ENCODE peak calls at places on chromosomes 12 and 14, in ten cellular contexts. One of them, this sample, is unnamed.

GRCh38 chr14:88256997-88257755 is 65.9 kb downstream of the KCNK10 start:
- DNase-seq in mesothelial cell of epicardium: no peak
- DNase-seq in mammary epithelial cell: no peak
- DNase-seq in heart left ventricle: no peak
- DNase-seq in thyroid gland: no peak
- DNase-seq in lower lobe of right lung: no peak
- DNase-seq in lower leg skin: no peak
- DNase-seq in GM13977: no peak
- DNase-seq in AG09309: no peak
- DNase-seq in astrocyte of the spinal cord: no peak
- DNase-seq in this sample: no peak

GRCh38 chr12:110314308-110314707 is 33.3 kb downstream of the ATP2A2 start:
- DNase-seq in mesothelial cell of epicardium: no peak
- DNase-seq in mammary epithelial cell: peak
- DNase-seq in heart left ventricle: no peak
- DNase-seq in thyroid gland: no peak
- DNase-seq in lower lobe of right lung: no peak
- DNase-seq in lower leg skin: no peak
- DNase-seq in GM13977: peak
- DNase-seq in AG09309: peak
- DNase-seq in astrocyte of the spinal cord: peak
- DNase-seq in this sample: peak

GRCh38 chr14:32017587-32017986 is 59.5 kb upstream of the ARHGAP5 start:
- DNase-seq in mesothelial cell of epicardium: no peak
- DNase-seq in mammary epithelial cell: no peak
- DNase-seq in heart left ventricle: no peak
- DNase-seq in thyroid gland: no peak
- DNase-seq in lower lobe of right lung: no peak
- DNase-seq in lower leg skin: no peak
- DNase-seq in GM13977: no peak
- DNase-seq in AG09309: no peak
- DNase-seq in astrocyte of the spinal cord: no peak
- DNase-seq in this sample: no peak

GRCh38 chr14:99241314-99242035 is 30.5 kb downstream of the BCL11B start:
- DNase-seq in mesothelial cell of epicardium: no peak
- DNase-seq in mammary epithelial cell: no peak
- DNase-seq in heart left ventricle: no peak
- DNase-seq in thyroid gland: peak
- DNase-seq in lower lobe of right lung: no peak
- DNase-seq in lower leg skin: no peak
- DNase-seq in GM13977: no peak
- DNase-seq in AG09309: no peak
- DNase-seq in astrocyte of the spinal cord: no peak
- DNase-seq in this sample: no peak

GRCh38 chr12:49983892-49984291 is 11.1 kb downstream of the AQP6 start:
- DNase-seq in mesothelial cell of epicardium: no peak
- DNase-seq in mammary epithelial cell: peak
- DNase-seq in heart left ventricle: no peak
- DNase-seq in thyroid gland: no peak
- DNase-seq in lower lobe of right lung: no peak
- DNase-seq in lower leg skin: peak
- DNase-seq in GM13977: no peak
- DNase-seq in AG09309: peak
- DNase-seq in astrocyte of the spinal cord: peak
- DNase-seq in this sample: peak

GRCh38 chr12:49627752-49628360 is 4.5 kb downstream of the PRPF40B start:
- DNase-seq in mesothelial cell of epicardium: no peak
- DNase-seq in mammary epithelial cell: peak
- DNase-seq in heart left ventricle: no peak
- DNase-seq in thyroid gland: no peak
- DNase-seq in lower lobe of right lung: no peak
- DNase-seq in lower leg skin: no peak
- DNase-seq in GM13977: no peak
- DNase-seq in AG09309: no peak
- DNase-seq in astrocyte of the spinal cord: peak
- DNase-seq in this sample: peak

GRCh38 chr14:35578135-35578534 is 44.2 kb downstream of the INSM2 start:
- DNase-seq in mesothelial cell of epicardium: no peak
- DNase-seq in mammary epithelial cell: no peak
- DNase-seq in heart left ventricle: no peak
- DNase-seq in thyroid gland: no peak
- DNase-seq in lower lobe of right lung: no peak
- DNase-seq in lower leg skin: no peak
- DNase-seq in GM13977: no peak
- DNase-seq in AG09309: no peak
- DNase-seq in astrocyte of the spinal cord: no peak
- DNase-seq in this sample: no peak

GRCh38 chr14:28754209-28754985 is 12.2 kb upstream of the FOXG1 start:
- DNase-seq in mesothelial cell of epicardium: no peak
- DNase-seq in mammary epithelial cell: peak
- DNase-seq in heart left ventricle: no peak
- DNase-seq in thyroid gland: peak
- DNase-seq in lower lobe of right lung: no peak
- DNase-seq in lower leg skin: no peak
- DNase-seq in GM13977: peak
- DNase-seq in AG09309: no peak
- DNase-seq in astrocyte of the spinal cord: peak
- DNase-seq in this sample: peak

GRCh38 chr12:104482748-104483147 is 26.0 kb downstream of the CHST11 start:
- DNase-seq in mesothelial cell of epicardium: no peak
- DNase-seq in mammary epithelial cell: no peak
- DNase-seq in heart left ventricle: no peak
- DNase-seq in thyroid gland: no peak
- DNase-seq in lower lobe of right lung: no peak
- DNase-seq in lower leg skin: no peak
- DNase-seq in GM13977: no peak
- DNase-seq in AG09309: no peak
- DNase-seq in astrocyte of the spinal cord: no peak
- DNase-seq in this sample: no peak

GRCh38 chr12:95326450-95326849 is 108.8 kb downstream of the VEZT start:
- DNase-seq in mesothelial cell of epicardium: no peak
- DNase-seq in mammary epithelial cell: no peak
- DNase-seq in heart left ventricle: no peak
- DNase-seq in thyroid gland: no peak
- DNase-seq in lower lobe of right lung: no peak
- DNase-seq in lower leg skin: no peak
- DNase-seq in GM13977: no peak
- DNase-seq in AG09309: no peak
- DNase-seq in astrocyte of the spinal cord: no peak
- DNase-seq in this sample: no peak

GRCh38 chr12:130830246-130830551 is 8.9 kb downstream of the STX2 start:
- DNase-seq in mesothelial cell of epicardium: no peak
- DNase-seq in mammary epithelial cell: no peak
- DNase-seq in heart left ventricle: no peak
- DNase-seq in thyroid gland: no peak
- DNase-seq in lower lobe of right lung: no peak
- DNase-seq in lower leg skin: peak
- DNase-seq in GM13977: no peak
- DNase-seq in AG09309: no peak
- DNase-seq in astrocyte of the spinal cord: no peak
- DNase-seq in this sample: no peak

GRCh38 chr12:110501378-110501721 is 561 bp downstream of the VPS29 start:
- DNase-seq in mesothelial cell of epicardium: no peak
- DNase-seq in mammary epithelial cell: peak
- DNase-seq in heart left ventricle: no peak
- DNase-seq in thyroid gland: peak
- DNase-seq in lower lobe of right lung: no peak
- DNase-seq in lower leg skin: peak
- DNase-seq in GM13977: peak
- DNase-seq in AG09309: peak
- DNase-seq in astrocyte of the spinal cord: peak
- DNase-seq in this sample: peak

GRCh38 chr14:35078082-35078481 is 32.0 kb downstream of the FAM177A1 start:
- DNase-seq in mesothelial cell of epicardium: no peak
- DNase-seq in mammary epithelial cell: no peak
- DNase-seq in heart left ventricle: no peak
- DNase-seq in thyroid gland: no peak
- DNase-seq in lower lobe of right lung: no peak
- DNase-seq in lower leg skin: no peak
- DNase-seq in GM13977: no peak
- DNase-seq in AG09309: no peak
- DNase-seq in astrocyte of the spinal cord: no peak
- DNase-seq in this sample: no peak

GRCh38 chr14:64960762-64961276 is 11.3 kb downstream of the RAB15 start:
- DNase-seq in mesothelial cell of epicardium: no peak
- DNase-seq in mammary epithelial cell: no peak
- DNase-seq in heart left ventricle: no peak
- DNase-seq in thyroid gland: peak
- DNase-seq in lower lobe of right lung: no peak
- DNase-seq in lower leg skin: no peak
- DNase-seq in GM13977: no peak
- DNase-seq in AG09309: no peak
- DNase-seq in astrocyte of the spinal cord: no peak
- DNase-seq in this sample: no peak

GRCh38 chr14:22650960-22651521 is 6.9 kb upstream of the OR6J1 start:
- DNase-seq in mesothelial cell of epicardium: no peak
- DNase-seq in mammary epithelial cell: peak
- DNase-seq in heart left ventricle: no peak
- DNase-seq in thyroid gland: no peak
- DNase-seq in lower lobe of right lung: no peak
- DNase-seq in lower leg skin: no peak
- DNase-seq in GM13977: no peak
- DNase-seq in AG09309: no peak
- DNase-seq in astrocyte of the spinal cord: peak
- DNase-seq in this sample: no peak

GRCh38 chr12:25269701-25270100 is 19.0 kb upstream of the KRAS start:
- DNase-seq in mesothelial cell of epicardium: no peak
- DNase-seq in mammary epithelial cell: no peak
- DNase-seq in heart left ventricle: no peak
- DNase-seq in thyroid gland: no peak
- DNase-seq in lower lobe of right lung: no peak
- DNase-seq in lower leg skin: no peak
- DNase-seq in GM13977: no peak
- DNase-seq in AG09309: no peak
- DNase-seq in astrocyte of the spinal cord: no peak
- DNase-seq in this sample: no peak
- TF ChIP-seq CTCF in mesothelial cell of epicardium: no peak
- TF ChIP-seq CTCF in mammary epithelial cell: no peak
- TF ChIP-seq CTCF in heart left ventricle: no peak
- TF ChIP-seq CTCF in thyroid gland: no peak
- TF ChIP-seq CTCF in lower lobe of right lung: no peak
- TF ChIP-seq CTCF in lower leg skin: no peak
- TF ChIP-seq CTCF in GM13977: no peak
- TF ChIP-seq CTCF in AG09309: no peak
- TF ChIP-seq CTCF in astrocyte of the spinal cord: no peak
- TF ChIP-seq CTCF in this sample: no peak

GRCh38 chr12:129063600-129063999 is 210.3 kb downstream of the GLT1D1 start:
- DNase-seq in mesothelial cell of epicardium: no peak
- DNase-seq in mammary epithelial cell: no peak
- DNase-seq in heart left ventricle: no peak
- DNase-seq in thyroid gland: no peak
- DNase-seq in lower lobe of right lung: no peak
- DNase-seq in lower leg skin: peak
- DNase-seq in GM13977: no peak
- DNase-seq in AG09309: no peak
- DNase-seq in astrocyte of the spinal cord: no peak
- DNase-seq in this sample: no peak

GRCh38 chr12:129069886-129070285 is 216.6 kb downstream of the GLT1D1 start:
- DNase-seq in mesothelial cell of epicardium: no peak
- DNase-seq in mammary epithelial cell: no peak
- DNase-seq in heart left ventricle: no peak
- DNase-seq in thyroid gland: no peak
- DNase-seq in lower lobe of right lung: no peak
- DNase-seq in lower leg skin: peak
- DNase-seq in GM13977: no peak
- DNase-seq in AG09309: no peak
- DNase-seq in astrocyte of the spinal cord: no peak
- DNase-seq in this sample: no peak

GRCh38 chr12:129073157-129073915 is 220.1 kb downstream of the GLT1D1 start:
- DNase-seq in mesothelial cell of epicardium: no peak
- DNase-seq in mammary epithelial cell: no peak
- DNase-seq in heart left ventricle: no peak
- DNase-seq in thyroid gland: peak
- DNase-seq in lower lobe of right lung: no peak
- DNase-seq in lower leg skin: no peak
- DNase-seq in GM13977: no peak
- DNase-seq in AG09309: no peak
- DNase-seq in astrocyte of the spinal cord: no peak
- DNase-seq in this sample: no peak

GRCh38 chr12:129064201-129064881 is 211.1 kb downstream of the GLT1D1 start:
- DNase-seq in mesothelial cell of epicardium: no peak
- DNase-seq in mammary epithelial cell: no peak
- DNase-seq in heart left ventricle: no peak
- DNase-seq in thyroid gland: no peak
- DNase-seq in lower lobe of right lung: no peak
- DNase-seq in lower leg skin: peak
- DNase-seq in GM13977: no peak
- DNase-seq in AG09309: no peak
- DNase-seq in astrocyte of the spinal cord: no peak
- DNase-seq in this sample: no peak

DNA sequence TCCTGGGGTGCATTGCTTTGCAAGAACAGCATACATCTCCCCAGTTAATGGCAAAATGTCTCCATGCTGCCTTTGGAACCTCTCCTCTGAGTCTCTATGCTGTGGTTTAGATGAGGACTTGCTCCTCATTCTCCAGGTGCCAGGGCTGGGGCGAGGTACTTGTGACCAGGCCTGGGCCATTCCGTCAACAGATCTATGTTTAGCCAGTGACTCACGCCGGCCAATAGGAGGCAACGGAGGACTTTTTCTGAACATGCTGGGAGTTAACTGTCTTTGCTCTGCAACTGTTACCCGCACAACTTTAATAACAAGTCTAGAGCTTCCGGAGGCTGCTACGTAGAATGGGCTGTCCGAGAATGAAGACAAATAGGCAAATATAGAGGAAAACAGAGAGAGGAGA is 214.2 kb downstream of the GLT1D1 start:
- DNase-seq in mesothelial cell of epicardium: no peak
- DNase-seq in mammary epithelial cell: no peak
- DNase-seq in heart left ventricle: no peak
- DNase-seq in thyroid gland: no peak
- DNase-seq in lower lobe of right lung: no peak
- DNase-seq in lower leg skin: no peak
- DNase-seq in GM13977: no peak
- DNase-seq in AG09309: no peak
- DNase-seq in astrocyte of the spinal cord: no peak
- DNase-seq in this sample: no peak
- TF ChIP-seq CTCF in mesothelial cell of epicardium: no peak
- TF ChIP-seq CTCF in mammary epithelial cell: no peak
- TF ChIP-seq CTCF in heart left ventricle: no peak
- TF ChIP-seq CTCF in thyroid gland: no peak
- TF ChIP-seq CTCF in lower lobe of right lung: no peak
- TF ChIP-seq CTCF in lower leg skin: no peak
- TF ChIP-seq CTCF in GM13977: no peak
- TF ChIP-seq CTCF in AG09309: no peak
- TF ChIP-seq CTCF in astrocyte of the spinal cord: no peak
- TF ChIP-seq CTCF in this sample: no peak

GRCh38 chr14:21066882-21067502 is 3.1 kb upstream of the ARHGEF40 start:
- DNase-seq in mesothelial cell of epicardium: no peak
- DNase-seq in mammary epithelial cell: peak
- DNase-seq in heart left ventricle: no peak
- DNase-seq in thyroid gland: no peak
- DNase-seq in lower lobe of right lung: no peak
- DNase-seq in lower leg skin: peak
- DNase-seq in GM13977: peak
- DNase-seq in AG09309: no peak
- DNase-seq in astrocyte of the spinal cord: no peak
- DNase-seq in this sample: no peak
- TF ChIP-seq CTCF in mesothelial cell of epicardium: no peak
- TF ChIP-seq CTCF in mammary epithelial cell: peak
- TF ChIP-seq CTCF in heart left ventricle: no peak
- TF ChIP-seq CTCF in thyroid gland: no peak
- TF ChIP-seq CTCF in lower lobe of right lung: no peak
- TF ChIP-seq CTCF in lower leg skin: no peak
- TF ChIP-seq CTCF in GM13977: peak
- TF ChIP-seq CTCF in AG09309: peak
- TF ChIP-seq CTCF in astrocyte of the spinal cord: peak
- TF ChIP-seq CTCF in this sample: peak

GRCh38 chr14:104370256-104370870 is 209.2 kb upstream of the C14orf180 start:
- DNase-seq in mesothelial cell of epicardium: no peak
- DNase-seq in mammary epithelial cell: no peak
- DNase-seq in heart left ventricle: no peak
- DNase-seq in thyroid gland: peak
- DNase-seq in lower lobe of right lung: peak
- DNase-seq in lower leg skin: no peak
- DNase-seq in GM13977: no peak
- DNase-seq in AG09309: no peak
- DNase-seq in astrocyte of the spinal cord: no peak
- DNase-seq in this sample: no peak
- TF ChIP-seq CTCF in mesothelial cell of epicardium: no peak
- TF ChIP-seq CTCF in mammary epithelial cell: no peak
- TF ChIP-seq CTCF in heart left ventricle: peak
- TF ChIP-seq CTCF in thyroid gland: no peak
- TF ChIP-seq CTCF in lower lobe of right lung: peak
- TF ChIP-seq CTCF in lower leg skin: no peak
- TF ChIP-seq CTCF in GM13977: peak
- TF ChIP-seq CTCF in AG09309: no peak
- TF ChIP-seq CTCF in astrocyte of the spinal cord: no peak
- TF ChIP-seq CTCF in this sample: no peak